ENCODE peak calls at places on chromosomes 16 and 17, in eight cellular contexts. C is esophagus muscularis mucosa, G is WERI-Rb-1, T is body of pancreas, I is transverse colon, N is stomach, X is thoracic aorta, J is hepatocyte. V is an unnamed sample.

GRCh38 chr17:75460295-75460694 is 3.9 kb downstream of the TMEM94 start:
- DNase-seq in N (no peak), C (no peak), I (no peak), J (no peak), X (no peak), T (no peak), G (no peak), V (no peak)

GRCh38 chr17:77544347-77544746 is 403.6 kb downstream of the SEC14L1 start:
- DNase-seq in N (no peak), I (no peak), G (no peak), X (no peak), J (no peak), T (no peak), C (no peak), V (no peak)

GRCh38 chr17:77875881-77876509 is 82.5 kb upstream of the TNRC6C start:
- DNase-seq in G (no peak), C (no peak), X (no peak), I (no peak), N (no peak), J (no peak), T (no peak), V (no peak)

GRCh38 chr17:77493238-77493812 is 352.6 kb downstream of the SEC14L1 start:
- DNase-seq in J (no peak), G (peak; percentile 12), C (no peak), X (no peak), I (peak; percentile 7), T (peak; percentile 25), N (no peak), V (no peak)

GRCh38 chr16:52741386-52741785 is 194.4 kb upstream of the TOX3 start:
- DNase-seq in T (no peak), X (no peak), N (no peak), J (no peak), I (no peak), C (no peak), G (no peak), V (no peak)

GRCh38 chr16:4209657-4210056 is 32.2 kb downstream of the SRL start:
- DNase-seq in X (no peak), T (no peak), G (no peak), I (no peak), C (no peak), J (no peak), N (no peak), V (no peak)

GRCh38 chr16:87369117-87369775 is 14.3 kb downstream of the FBXO31 start:
- DNase-seq in J (no peak), C (no peak), I (no peak), X (no peak), G (no peak), N (no peak), T (no peak), V (no peak)

GRCh38 chr17:73231363-73231762 is 30.3 kb downstream of the CPSF4L start:
- DNase-seq in I (peak; percentile 13), C (no peak), X (no peak), T (no peak), J (peak; percentile 45), G (no peak), N (no peak), V (no peak)

GRCh38 chr16:86909359-86910145 is 331.2 kb downstream of the FOXL1 start:
- DNase-seq in N (no peak), T (no peak), G (no peak), C (no peak), J (no peak), I (no peak), X (no peak), V (no peak)

GRCh38 chr16:69469807-69470561 is 45.6 kb downstream of the CYB5B start:
- DNase-seq in J (no peak), I (no peak), G (no peak), N (no peak), X (no peak), T (no peak), C (no peak), V (no peak)

GRCh38 chr17:73513426-73513825 is 130.8 kb downstream of the SDK2 start:
- DNase-seq in G (no peak), I (no peak), J (no peak), C (no peak), N (no peak), X (no peak), T (no peak), V (no peak)

GRCh38 chr16:81767987-81768592 is 11.0 kb upstream of the PLCG2 start:
- DNase-seq in X (no peak), N (no peak), G (no peak), I (no peak), J (peak; percentile 56), C (no peak), T (peak; percentile 61), V (no peak)

GRCh38 chr17:68399638-68400403 is 57.5 kb downstream of the WIPI1 start:
- DNase-seq in C (peak; percentile 64), I (peak; percentile 25), T (no peak), G (no peak), X (no peak), J (peak; percentile 65), N (no peak), V (no peak)

GRCh38 chr17:82170412-82170961 is 42.2 kb downstream of the CCDC57 start:
- DNase-seq in X (no peak), J (no peak), G (no peak), C (no peak), N (no peak), I (no peak), T (peak; percentile 52), V (no peak)

GRCh38 chr16:1614226-1615102 is 2.3 kb downstream of the CRAMP1 start:
- DNase-seq in G (peak; percentile 28), C (no peak), I (peak; percentile 17), J (peak; percentile 75), N (peak; percentile 31), X (no peak), T (peak; percentile 16), V (no peak)

GRCh38 chr17:76007131-76007849 is 6.6 kb downstream of the CDK3 start:
- DNase-seq in N (no peak), C (no peak), G (no peak), I (no peak), X (no peak), J (no peak), T (no peak), V (peak; percentile 71)

GRCh38 chr17:31472137-31472536 is 80.7 kb downstream of the RAB11FIP4 start:
- DNase-seq in G (no peak), T (no peak), N (no peak), J (no peak), C (no peak), I (no peak), X (no peak), V (no peak)

GRCh38 chr17:337866-338265 is 14.7 kb downstream of the RPH3AL start:
- DNase-seq in N (no peak), X (no peak), C (no peak), G (no peak), I (no peak), T (no peak), J (no peak), V (no peak)

DNA sequence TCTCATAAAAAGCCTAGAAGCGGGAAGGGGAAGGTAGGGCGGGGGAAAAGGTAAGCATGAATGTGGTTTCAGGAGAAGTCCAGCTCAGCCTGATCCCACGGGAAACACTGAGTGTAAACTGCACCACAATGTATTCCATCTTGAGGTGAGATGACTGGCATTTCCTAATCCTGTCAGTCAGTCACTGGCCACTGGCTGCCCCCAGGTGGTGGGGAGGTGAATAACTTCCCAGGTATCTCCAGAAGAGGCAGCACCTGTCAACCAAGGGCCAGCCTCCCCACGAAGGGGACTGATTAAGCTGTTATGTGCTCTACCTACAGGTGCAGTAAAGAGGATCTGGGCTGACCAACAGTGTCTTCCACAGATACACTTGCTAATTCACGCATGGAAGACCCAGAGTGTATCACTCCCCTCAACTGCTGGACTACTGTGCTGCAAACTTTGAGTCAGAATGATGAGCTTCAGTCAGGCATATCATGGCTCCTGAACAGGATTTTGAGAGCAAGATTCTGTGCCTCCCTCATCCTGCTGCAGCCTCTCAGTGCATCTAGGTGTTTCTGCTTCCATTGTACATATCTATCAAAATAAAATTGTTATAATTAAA is 108.5 kb upstream of the CCL2 start:
- DNase-seq in C (no peak), J (peak; percentile 79), N (peak; percentile 74), T (peak; percentile 74), G (peak; percentile 88), X (no peak), I (peak; percentile 73), V (no peak)
- H3K27ac ChIP-seq in C (no peak overlapping the region), J (no peak overlapping the region), N (no peak overlapping the region), T (no peak overlapping the region), G (no peak overlapping the region), X (no peak overlapping the region), I (no peak overlapping the region), V (no peak overlapping the region)

GRCh38 chr16:50677351-50677750 is 3.8 kb downstream of the SNX20 start:
- DNase-seq in N (no peak), T (no peak), X (no peak), G (no peak), C (no peak), I (no peak), J (no peak), V (no peak)
- TF ChIP-seq CTCF in N (no peak), T (no peak), X (peak; percentile 28), G (peak; percentile 78), C (no peak), I (no peak), J (no peak), V (peak; percentile 32)

DNA sequence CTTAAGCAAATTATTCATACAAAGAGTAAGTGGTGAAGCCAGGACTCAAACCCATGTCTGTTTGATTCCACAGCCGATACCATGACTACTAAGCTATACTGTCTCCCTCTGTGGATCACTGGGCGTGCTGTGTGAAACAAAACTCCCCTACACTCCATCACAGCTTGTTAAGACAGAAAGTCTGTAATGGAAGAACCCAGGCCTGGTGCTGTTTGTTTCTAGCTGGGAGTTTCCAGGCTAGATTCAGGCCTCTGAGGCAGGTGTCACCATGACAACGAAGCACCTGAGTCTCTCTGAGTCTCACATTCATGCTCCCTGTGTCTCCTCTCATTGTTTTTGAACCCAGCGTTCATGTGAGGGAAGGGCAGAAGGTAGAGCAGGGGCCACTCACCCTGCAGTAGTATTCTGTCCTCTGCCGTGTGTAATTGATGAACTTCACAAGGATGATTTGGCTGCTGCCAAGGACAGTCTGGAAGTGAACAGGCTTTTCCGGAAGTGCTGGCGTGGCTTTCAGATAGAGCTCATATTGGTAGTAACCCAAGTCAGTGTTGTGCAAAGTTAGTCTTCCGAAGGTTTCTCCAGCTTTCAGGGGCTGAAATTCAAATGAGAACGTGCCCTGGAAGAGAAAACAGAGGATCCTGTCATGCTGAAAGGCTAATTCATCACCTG is 8.6 kb upstream of the VAC14 start:
- DNase-seq in C (no peak), N (no peak), J (no peak), X (no peak), I (no peak), T (no peak), G (no peak), V (no peak)
- H3K36me3 ChIP-seq in C (no peaks in the 10 kb centered on the region), N (no peaks in the 10 kb centered on the region), J (no peaks in the 10 kb centered on the region), X (no peaks in the 10 kb centered on the region), I (no peaks in the 10 kb centered on the region), T (no peaks in the 10 kb centered on the region), G (no peaks in the 10 kb centered on the region), V (no peaks in the 10 kb centered on the region)

DNA sequence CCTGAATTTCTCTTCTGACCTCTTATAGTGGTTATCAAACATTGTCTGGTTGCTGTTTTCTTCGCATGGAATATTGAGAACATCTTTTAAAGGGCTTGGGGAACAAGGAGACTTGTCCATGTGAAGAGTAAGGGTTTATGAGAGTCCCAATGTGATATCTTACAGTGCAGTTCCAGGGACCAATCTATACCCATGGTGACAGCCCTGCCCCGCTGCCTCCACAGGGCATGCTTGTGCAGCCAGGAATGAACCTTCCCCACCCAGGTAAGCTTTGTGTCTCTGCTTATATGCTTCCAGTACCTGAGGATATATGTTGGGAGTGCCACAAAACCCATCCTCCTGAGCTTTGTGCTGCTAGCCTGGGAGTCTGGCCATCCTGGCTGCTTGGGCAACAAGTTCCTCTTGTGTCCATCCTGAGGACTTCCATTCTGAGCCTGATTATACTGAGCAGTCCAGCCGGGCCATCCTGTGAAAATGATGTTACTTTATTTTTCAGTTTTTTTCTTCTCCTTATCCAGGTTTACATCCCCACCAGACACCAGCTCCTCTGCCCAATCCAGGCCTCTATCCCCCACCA is 9.5 kb upstream of the RAPGEFL1 start:
- DNase-seq in J (no peak), T (no peak), I (no peak), G (no peak), X (no peak), N (no peak), C (no peak), V (no peak)
- H3K27ac ChIP-seq in J (peak overlapping the region; percentile 50), T (peak overlapping the region; percentile 55), I (peak overlapping the region; percentile 51), G (no peak overlapping the region), X (peak overlapping the region; percentile 44), N (peak overlapping the region; percentile 32), C (peak overlapping the region; percentile 70), V (no peak overlapping the region)